ENCODE peak calls at places on chromosomes 3 and 15, in eight cellular contexts. J is astrocyte of the spinal cord; S is AG04450; N is IMR-90; P is CD8-positive, alpha-beta T cell; X is HL-60; G is HepG2; C is A549. D is an unnamed sample.

GRCh38 chr3:52028572-52028971 is 27.8 kb downstream of the DUSP7 start:
- DNase-seq in P (no peak), X (no peak), C (no peak), N (peak; percentile 23), J (no peak), S (no peak), G (no peak), D (no peak)

GRCh38 chr3:185280572-185281365 is 26.9 kb upstream of the EHHADH start:
- DNase-seq in N (peak; percentile 70), P (no peak), J (peak; percentile 60), S (peak; percentile 24), X (peak; percentile 54), C (peak; percentile 56), G (peak; percentile 78), D (no peak)

GRCh38 chr15:40097096-40097967 is 11.3 kb downstream of the BMF start:
- DNase-seq in N (no peak), S (no peak), P (no peak), X (no peak), J (no peak), G (no peak), C (no peak), D (no peak)

GRCh38 chr15:88166330-88166993 is 90.1 kb downstream of the NTRK3 start:
- DNase-seq in C (no peak), N (no peak), J (no peak), G (peak; percentile 10), S (no peak), X (no peak), P (no peak), D (peak; percentile 16)

GRCh38 chr15:65133550-65134200 is at the start of gene PDCD7:
- DNase-seq in C (peak; percentile 98), S (peak; percentile 54), P (peak; percentile 87), G (peak; percentile 90), J (peak; percentile 92), X (peak; percentile 90), N (peak; percentile 92), D (peak; percentile 87)

GRCh38 chr15:63992300-63992699 is 54.0 kb downstream of the DAPK2 start:
- DNase-seq in S (no peak), X (no peak), C (no peak), P (no peak), N (no peak), G (no peak), J (no peak), D (no peak)

GRCh38 chr15:43168192-43169107 is 16.8 kb upstream of the CCNDBP1 start:
- DNase-seq in P (no peak), G (no peak), S (no peak), X (no peak), C (no peak), J (peak; percentile 87), N (peak; percentile 81), D (peak; percentile 82)

GRCh38 chr3:45043715-45044299 is 17.7 kb downstream of the CLEC3B start:
- DNase-seq in G (no peak), P (no peak), C (no peak), S (peak; percentile 66), J (peak; percentile 89), N (peak; percentile 94), X (no peak), D (no peak)

GRCh38 chr15:73631915-73632669 is 1.1 kb downstream of the NPTN start:
- DNase-seq in X (no peak), J (peak; percentile 53), N (peak; percentile 59), G (no peak), S (no peak), C (peak; percentile 50), P (no peak), D (peak; percentile 37)

GRCh38 chr3:100023150-100023549 is 91.2 kb downstream of the FILIP1L start:
- DNase-seq in G (peak; percentile 93), X (no peak), J (peak; percentile 87), S (no peak), N (peak; percentile 14), P (no peak), C (no peak), D (peak; percentile 76)

GRCh38 chr3:85781806-85782205 is 823.0 kb downstream of the CADM2 start:
- DNase-seq in X (no peak), S (no peak), N (no peak), C (no peak), J (no peak), P (no peak), G (no peak), D (no peak)

GRCh38 chr3:101381809-101382208 is 61.4 kb upstream of the IMPG2 start:
- DNase-seq in P (no peak), N (peak; percentile 58), J (peak; percentile 55), S (no peak), C (no peak), G (peak; percentile 23), X (no peak), D (no peak)

GRCh38 chr3:162769559-162769958 is 1273.0 kb downstream of the OTOL1 start:
- DNase-seq in G (no peak), C (no peak), X (no peak), N (peak; percentile 18), S (no peak), P (no peak), J (no peak), D (no peak)

GRCh38 chr3:31692714-31693113 is 160.0 kb downstream of the STT3B start:
- DNase-seq in C (no peak), S (no peak), J (no peak), N (no peak), G (no peak), P (no peak), X (peak; percentile 16), D (no peak)

GRCh38 chr3:150097588-150097890 is 126.8 kb upstream of the PFN2 start:
- DNase-seq in X (no peak), J (peak; percentile 78), G (no peak), S (no peak), P (no peak), C (no peak), N (peak; percentile 72), D (no peak)

GRCh38 chr3:159950156-159950898 is 38.3 kb upstream of the IL12A start:
- DNase-seq in S (no peak), C (no peak), X (no peak), N (no peak), J (no peak), P (no peak), G (no peak), D (no peak)

GRCh38 chr15:27899583-27900295 is 199.4 kb downstream of the OCA2 start:
- DNase-seq in C (no peak), S (no peak), G (no peak), N (no peak), X (no peak), P (no peak), J (no peak), D (no peak)

GRCh38 chr3:55147406-55147805 is 219.5 kb upstream of the LRTM1 start:
- DNase-seq in N (no peak), J (no peak), P (no peak), S (no peak), G (no peak), X (no peak), C (no peak), D (no peak)
- H3K4me3 ChIP-seq in N (no peak overlapping the region), J (no peak overlapping the region), P (no peak overlapping the region), S (no peak overlapping the region), G (no peak overlapping the region), X (no peak overlapping the region), C (no peak overlapping the region), D (no peak overlapping the region)

DNA sequence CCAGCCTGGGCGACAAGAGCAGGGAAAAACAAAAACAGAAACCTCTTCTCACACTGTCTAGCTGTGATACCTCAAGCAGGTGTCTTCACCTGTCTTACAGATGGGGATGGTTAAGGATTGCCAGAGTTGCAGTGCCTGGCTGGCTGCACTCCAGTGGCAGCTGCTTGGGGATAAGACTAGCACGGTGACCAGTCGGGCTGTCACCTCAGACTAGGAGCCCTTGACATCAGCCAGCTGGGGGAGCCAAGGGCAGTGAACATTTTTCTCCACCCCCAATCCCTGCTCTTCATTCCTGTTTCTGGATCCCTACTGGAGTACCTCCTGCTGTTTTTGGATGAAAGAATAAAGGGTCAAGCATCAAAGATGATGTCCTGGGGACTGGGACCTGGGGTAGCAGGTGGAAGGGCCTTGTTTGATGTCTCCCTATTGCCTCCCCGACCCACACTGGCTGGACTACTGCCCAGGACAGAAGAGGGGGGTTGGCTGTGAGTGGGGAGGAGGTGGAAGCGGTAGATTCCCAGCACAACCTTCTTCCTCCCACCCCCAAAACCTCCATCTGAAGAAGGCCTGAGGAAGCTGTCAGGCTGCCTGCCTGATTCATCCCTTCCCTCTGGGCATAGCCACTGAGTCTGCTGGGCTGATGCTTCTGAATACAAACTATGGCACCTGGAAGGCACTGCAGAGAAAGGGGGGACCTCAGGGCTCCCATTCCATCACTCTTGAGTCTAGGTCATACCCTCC is 7.0 kb upstream of the CPNE9 start:
- DNase-seq in C (no peak), G (no peak), S (no peak), P (no peak), J (no peak), N (no peak), X (no peak), D (no peak)
- H3K4me3 ChIP-seq in C (no peak overlapping the region), G (no peak overlapping the region), S (no peak overlapping the region), P (no peak overlapping the region), J (no peak overlapping the region), N (no peak overlapping the region), X (no peak overlapping the region), D (no peak overlapping the region)

GRCh38 chr3:132318451-132318850 is 1.2 kb downstream of the ACP3 start:
- DNase-seq in X (peak; percentile 10), S (no peak), P (no peak), G (no peak), J (peak; percentile 9), N (peak; percentile 45), C (no peak), D (no peak)
- H3K4me3 ChIP-seq in X (peak overlapping the region; percentile 41), S (no peak overlapping the region), P (no peak overlapping the region), G (no peak overlapping the region), J (no peak overlapping the region), N (no peak overlapping the region), C (no peak overlapping the region), D (no peak overlapping the region)

GRCh38 chr3:23762214-23763039 is 43.3 kb upstream of the UBE2E1 start:
- DNase-seq in N (no peak), C (no peak), P (no peak), X (no peak), J (no peak), S (no peak), G (no peak), D (no peak)

GRCh38 chr3:23760871-23761373 is 44.8 kb upstream of the UBE2E1 start:
- DNase-seq in N (no peak), C (no peak), G (no peak), S (no peak), J (no peak), P (no peak), X (peak; percentile 73), D (no peak)

GRCh38 chr3:23764407-23764806 is 41.3 kb upstream of the UBE2E1 start:
- DNase-seq in P (no peak), S (no peak), G (no peak), J (no peak), X (no peak), N (no peak), C (no peak), D (no peak)

GRCh38 chr3:23761440-23761896 is 44.3 kb upstream of the UBE2E1 start:
- DNase-seq in G (peak; percentile 29), P (no peak), X (peak; percentile 85), C (peak; percentile 71), N (peak; percentile 55), S (no peak), J (peak; percentile 28), D (no peak)

DNA sequence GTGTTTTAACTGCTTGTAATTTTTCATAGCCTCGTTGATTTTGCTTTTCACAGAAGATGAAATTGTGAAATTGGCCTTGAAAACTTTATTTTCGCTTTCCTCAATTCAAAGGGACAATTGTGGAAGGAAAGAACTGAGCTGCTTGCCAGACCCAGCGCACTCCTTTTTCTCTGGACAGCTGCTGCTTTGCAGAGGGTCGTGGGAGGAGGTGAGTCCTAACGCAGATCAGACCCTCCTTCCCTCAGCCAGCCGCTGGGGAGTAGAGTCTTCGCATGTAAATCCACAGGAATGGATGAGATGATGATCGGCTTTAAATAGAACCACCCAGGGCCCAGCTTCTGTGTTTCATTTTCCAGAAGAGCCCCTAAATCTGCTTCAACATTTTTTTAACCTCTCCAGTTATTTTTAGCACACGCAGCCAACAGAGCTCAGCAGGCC is 42.7 kb upstream of the UBE2E1 start:
- DNase-seq in J (peak; percentile 55), N (peak; percentile 30), G (no peak), S (no peak), P (no peak), C (no peak), X (no peak), D (no peak)
- H3K4me3 ChIP-seq in J (peak overlapping the region; percentile 4), N (peak overlapping the region; percentile 7), G (no peak overlapping the region), S (peak overlapping the region; percentile 42), P (no peak overlapping the region), C (no peak overlapping the region), X (no peak overlapping the region), D (no peak overlapping the region)

D was measured in MG63.